ENCODE peak calls at places on chromosomes 5 and 9, in five cellular contexts. H is H1, R is tibial artery, U is mammary epithelial cell, G is mesendoderm. O is an unnamed sample.

GRCh38 chr5:34624711-34625110 is 31.4 kb upstream of the RAI14 start:
- DNase-seq in H (no peak), R (no peak), U (no peak), G (no peak), O (no peak)

GRCh38 chr5:128615578-128615977 is 77.5 kb upstream of the FBN2 start:
- DNase-seq in H (no peak), R (no peak), U (no peak), G (no peak), O (no peak)

GRCh38 chr5:171808951-171809350 is 23.3 kb downstream of the SMIM23 start:
- DNase-seq in H (no peak), R (no peak), U (peak; percentile 46), G (no peak), O (no peak)

GRCh38 chr5:96714951-96715451 is 52.8 kb downstream of the CAST start:
- DNase-seq in H (no peak), R (peak; percentile 74), U (peak; percentile 76), G (peak; percentile 95), O (peak; percentile 35)

GRCh38 chr5:112983307-112983811 is 6.8 kb downstream of the DCP2 start:
- DNase-seq in H (no peak), R (no peak), U (no peak), G (peak; percentile 42), O (no peak)

GRCh38 chr5:136022965-136023364 is 5.8 kb upstream of the TGFBI start:
- DNase-seq in H (no peak), R (no peak), U (no peak), G (no peak), O (no peak)

GRCh38 chr9:96061293-96061987 is 185.9 kb downstream of the ERCC6L2 start:
- DNase-seq in H (peak; percentile 54), R (no peak), U (peak; percentile 11), G (peak; percentile 76), O (peak; percentile 22)

GRCh38 chr9:81673310-81673709 is 16.0 kb downstream of the TLE1 start:
- DNase-seq in H (no peak), R (no peak), U (no peak), G (peak; percentile 40), O (no peak)

GRCh38 chr5:6730407-6730806 is 17.2 kb downstream of the TENT4A start:
- DNase-seq in H (no peak), R (peak; percentile 28), U (no peak), G (no peak), O (no peak)

GRCh38 chr9:136438909-136439549 is 616 bp downstream of the INPP5E start:
- DNase-seq in H (peak; percentile 74), R (no peak), U (peak; percentile 59), G (peak; percentile 26), O (peak; percentile 42)

GRCh38 chr9:117250610-117251215 is 164.1 kb downstream of the ASTN2 start:
- DNase-seq in H (no peak), R (no peak), U (no peak), G (no peak), O (no peak)

GRCh38 chr5:150227606-150228273 is 37.9 kb downstream of the SLC6A7 start:
- DNase-seq in H (no peak), R (no peak), U (peak; percentile 21), G (peak; percentile 15), O (no peak)

GRCh38 chr5:1096792-1097191 is 15.1 kb downstream of the SLC12A7 start:
- DNase-seq in H (no peak), R (no peak), U (no peak), G (no peak), O (no peak)

GRCh38 chr5:17808566-17808965 is 174.3 kb downstream of the TAF11L14 start:
- DNase-seq in H (no peak), R (no peak), U (no peak), G (no peak), O (no peak)
- H3K36me3 ChIP-seq in H (no peaks in the 10 kb centered on the region), R (no peaks in the 10 kb centered on the region), U (no peaks in the 10 kb centered on the region), G (no peaks in the 10 kb centered on the region), O (no peaks in the 10 kb centered on the region)

DNA sequence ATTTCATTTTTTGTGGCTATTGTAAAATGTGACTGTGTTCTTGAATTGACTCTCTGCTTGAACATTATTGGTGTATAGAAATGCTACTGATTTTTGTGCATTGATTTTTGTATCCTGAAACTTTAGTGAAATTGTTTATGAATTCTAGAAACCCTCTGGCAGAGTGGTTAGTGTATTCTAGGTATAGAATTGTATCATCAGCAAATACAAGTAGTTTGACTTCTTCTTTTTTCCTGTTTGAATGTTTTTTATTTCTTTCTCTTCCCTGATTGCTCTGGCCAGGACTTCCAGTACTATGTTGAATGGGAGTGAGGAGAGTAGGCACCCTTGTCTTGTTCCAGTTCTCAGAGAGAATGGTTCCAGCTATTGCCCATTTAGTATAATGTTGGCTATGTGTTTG is 88.8 kb upstream of the HMHB1 start:
- DNase-seq in H (no peak), R (no peak), U (no peak), G (no peak), O (no peak)
- H3K27ac ChIP-seq in H (no peak overlapping the region), R (no peak overlapping the region), U (no peak overlapping the region), G (no peak overlapping the region), O (no peak overlapping the region)

DNA sequence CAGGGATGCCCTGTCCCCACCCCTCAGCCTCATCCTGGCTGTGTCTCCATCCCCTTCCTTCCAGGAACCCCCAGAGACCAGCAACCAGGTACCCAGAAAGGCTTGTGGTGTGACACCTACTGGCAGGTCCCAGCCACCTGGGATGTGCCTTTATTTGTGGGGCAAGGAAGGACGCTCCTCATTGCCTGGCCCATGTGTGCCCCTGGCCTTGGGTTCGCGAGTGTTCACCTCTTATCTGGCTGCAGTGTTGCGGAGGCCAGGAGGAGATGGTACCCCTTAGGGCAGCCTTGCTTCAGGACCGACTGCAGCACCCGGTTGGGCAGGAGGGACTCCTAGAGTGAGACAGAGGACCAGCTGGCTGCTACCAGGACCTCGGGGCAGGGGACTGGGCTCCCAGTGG is 8.8 kb downstream of the C9orf50 start:
- DNase-seq in H (no peak), R (no peak), U (no peak), G (no peak), O (no peak)
- H3K36me3 ChIP-seq in H (no peaks in the 10 kb centered on the region), R (no peaks in the 10 kb centered on the region), U (no peaks in the 10 kb centered on the region), G (no peaks in the 10 kb centered on the region), O (no peaks in the 10 kb centered on the region)

GRCh38 chr5:72438141-72438540 is 69.1 kb downstream of the ZNF366 start:
- DNase-seq in H (no peak), R (no peak), U (peak; percentile 62), G (peak; percentile 18), O (no peak)

GRCh38 chr5:72441094-72441723 is 66.0 kb downstream of the ZNF366 start:
- DNase-seq in H (no peak), R (no peak), U (no peak), G (no peak), O (no peak)

GRCh38 chr5:72436796-72437471 is 70.3 kb downstream of the ZNF366 start:
- DNase-seq in H (no peak), R (no peak), U (no peak), G (no peak), O (no peak)

GRCh38 chr5:72440207-72440638 is 67.0 kb downstream of the ZNF366 start:
- DNase-seq in H (no peak), R (no peak), U (no peak), G (no peak), O (no peak)

GRCh38 chr5:72439192-72439591 is 68.0 kb downstream of the ZNF366 start:
- DNase-seq in H (no peak), R (no peak), U (no peak), G (peak; percentile 89), O (no peak)
- H3K27ac ChIP-seq in H (no peak overlapping the region), R (peak overlapping the region; percentile 88), U (no peak overlapping the region), G (no peak overlapping the region), O (no peak overlapping the region)

GRCh38 chr9:134521817-134522501 is 119.6 kb upstream of the COL5A1 start:
- DNase-seq in H (no peak), R (no peak), U (no peak), G (peak; percentile 22), O (no peak)
- H3K36me3 ChIP-seq in H (no peaks in the 10 kb centered on the region), R (no peaks in the 10 kb centered on the region), U (no peaks in the 10 kb centered on the region), G (no peaks in the 10 kb centered on the region), O (no peaks in the 10 kb centered on the region)

GRCh38 chr9:130473009-130473408 is 28.2 kb downstream of the ASS1 start:
- DNase-seq in H (no peak), R (no peak), U (no peak), G (no peak), O (no peak)
- H3K27ac ChIP-seq in H (no peak overlapping the region), R (no peak overlapping the region), U (no peak overlapping the region), G (no peak overlapping the region), O (no peak overlapping the region)